ENCODE peak calls at places on chromosome 3, in five cellular contexts. L is GM12878, Q is GM12892, T is H1, N is SK-N-SH. E is an unnamed sample.

GRCh38 chr3:184584001-184584891 is 22.7 kb downstream of the EPHB3 start:
- DNase-seq in L (no peak), Q (no peak), T (no peak), N (peak), E (no peak)

GRCh38 chr3:132265008-132265407 is 52.2 kb upstream of the ACP3 start:
- DNase-seq in L (no peak), Q (no peak), T (no peak), N (no peak), E (no peak)

GRCh38 chr3:185508330-185508729 is 9.5 kb upstream of the TMEM41A start:
- DNase-seq in L (no peak), Q (no peak), T (no peak), N (no peak), E (no peak)

GRCh38 chr3:109115451-109115850 is 2.5 kb downstream of the MORC1 start:
- DNase-seq in L (no peak), Q (no peak), T (no peak), N (no peak), E (no peak)

GRCh38 chr3:48432411-48433371 is 2.8 kb upstream of the PLXNB1 start:
- DNase-seq in L (no peak), Q (peak), T (no peak), N (peak), E (no peak)

GRCh38 chr3:23052230-23053019 is 150.7 kb upstream of the UBE2E2 start:
- DNase-seq in L (no peak), Q (no peak), T (peak), N (no peak), E (no peak)

GRCh38 chr3:124799676-124800075 is 69.4 kb downstream of the UMPS start:
- DNase-seq in L (no peak), Q (no peak), T (no peak), N (no peak), E (no peak)

GRCh38 chr3:77081240-77081661 is 41.4 kb downstream of the ROBO2 start:
- DNase-seq in L (no peak), Q (no peak), T (no peak), N (no peak), E (no peak)

GRCh38 chr3:4588410-4588809 is 95.3 kb downstream of the ITPR1 start:
- DNase-seq in L (no peak), Q (no peak), T (no peak), N (no peak), E (no peak)

GRCh38 chr3:107956991-107957467 is 133.8 kb downstream of the CD47 start:
- DNase-seq in L (no peak), Q (no peak), T (no peak), N (peak), E (no peak)

GRCh38 chr3:177050466-177051237 is 146.6 kb downstream of the TBL1XR1 start:
- DNase-seq in L (no peak), Q (no peak), T (no peak), N (peak), E (no peak)

GRCh38 chr3:158709666-158710083 is 22.6 kb downstream of the RARRES1 start:
- DNase-seq in L (no peak), Q (no peak), T (no peak), N (no peak), E (no peak)

GRCh38 chr3:117408811-117409210 is 699.2 kb downstream of the TUSC7 start:
- DNase-seq in L (no peak), Q (no peak), T (no peak), N (no peak), E (no peak)

GRCh38 chr3:124142389-124142970 is 150.6 kb upstream of the ROPN1 start:
- DNase-seq in L (no peak), Q (no peak), T (no peak), N (no peak), E (no peak)

GRCh38 chr3:115550285-115550741 is 73.0 kb upstream of the GAP43 start:
- DNase-seq in L (no peak), Q (no peak), T (no peak), N (no peak), E (no peak)

GRCh38 chr3:100789582-100789981 is 80.3 kb downstream of the TFG start:
- DNase-seq in L (no peak), Q (no peak), T (no peak), N (no peak), E (no peak)

GRCh38 chr3:50627407-50628051 is 10.6 kb downstream of the MAPKAPK3 start:
- DNase-seq in L (no peak), Q (no peak), T (no peak), N (peak), E (peak)

GRCh38 chr3:67000006-67000405 is 1.9 kb downstream of the KBTBD8 start:
- DNase-seq in L (peak), Q (no peak), T (no peak), N (no peak), E (no peak)

GRCh38 chr3:25587526-25587925 is 77.2 kb downstream of the TOP2B start:
- DNase-seq in L (no peak), Q (no peak), T (no peak), N (no peak), E (no peak)

GRCh38 chr3:4741404-4742307 is 237.6 kb upstream of the BHLHE40 start:
- DNase-seq in L (no peak), Q (no peak), T (no peak), N (no peak), E (no peak)

DNA sequence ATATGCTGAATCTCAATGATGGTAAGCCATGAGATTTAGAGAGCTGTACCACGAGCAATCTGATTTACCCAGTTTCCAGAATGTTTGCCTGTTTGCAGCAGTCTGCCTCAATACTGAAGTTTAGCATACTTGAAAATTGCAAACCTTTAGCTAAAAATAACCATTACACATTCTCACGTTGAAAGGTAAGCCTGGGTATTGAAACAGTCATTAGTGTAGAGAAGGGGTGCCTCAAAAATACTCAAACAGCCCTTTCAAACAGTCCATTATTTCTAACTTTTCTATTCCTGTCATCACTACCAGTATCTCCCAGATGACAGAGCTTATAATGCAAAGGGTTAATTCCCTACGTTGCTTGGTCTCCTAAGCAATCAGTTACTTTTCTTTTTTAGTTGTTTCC is 111.8 kb upstream of the MBNL1 start:
- DNase-seq in L (peak), Q (peak), T (no peak), N (no peak), E (no peak)
- TF ChIP-seq TAF1 in L (no peak), Q (no peak), T (no peak), N (no peak), E (no peak)

GRCh38 chr3:24521306-24522154 is 26.9 kb upstream of the THRB start:
- DNase-seq in L (no peak), Q (no peak), T (no peak), N (peak), E (no peak)
- TF ChIP-seq POLR2AphosphoS5 in L (no peak), Q (no peak), T (no peak), N (no peak), E (no peak)

DNA sequence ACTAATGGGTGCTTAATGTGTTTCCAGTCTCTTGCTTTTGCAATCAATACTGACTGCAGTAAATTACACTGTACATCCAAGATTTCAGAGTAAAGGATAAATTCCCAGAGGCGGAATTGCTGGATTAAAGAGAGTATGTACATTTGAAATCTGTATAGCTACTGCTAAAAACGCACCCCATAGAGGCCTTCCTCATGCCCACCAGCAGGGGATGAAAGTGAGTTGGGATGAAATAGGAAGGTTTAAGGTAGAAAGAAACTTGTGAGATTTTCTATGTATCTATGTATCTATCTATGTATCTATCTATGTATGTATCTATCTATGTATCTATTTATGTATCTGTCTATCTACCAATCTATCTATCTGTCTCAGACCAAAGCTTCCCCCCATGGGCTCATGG is 28.4 kb downstream of the TMEM44 start:
- DNase-seq in L (no peak), Q (no peak), T (no peak), N (no peak), E (no peak)
- TF ChIP-seq TAF1 in L (no peak), Q (no peak), T (no peak), N (no peak), E (no peak)

DNA sequence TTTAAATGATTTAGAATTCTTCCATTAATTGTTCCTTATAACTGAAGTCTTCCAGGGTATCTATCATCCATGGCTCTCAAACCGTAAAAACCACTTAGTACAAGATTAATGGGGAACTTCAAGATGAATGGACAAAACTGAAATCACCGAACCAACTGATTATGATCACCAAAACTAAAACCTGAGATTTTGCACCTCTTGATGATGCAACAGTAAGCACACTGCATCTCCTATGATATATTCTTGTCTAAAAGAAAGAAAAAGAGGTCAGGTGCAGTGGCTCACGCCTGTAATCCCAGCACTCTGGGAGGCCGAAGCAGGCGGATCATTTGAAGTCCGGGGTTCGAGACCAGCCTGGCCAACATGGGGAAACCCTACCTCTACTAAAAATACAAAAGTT is 3.6 kb upstream of the ISY1 start:
- DNase-seq in L (no peak), Q (no peak), T (no peak), N (no peak), E (no peak)
- TF ChIP-seq POLR2AphosphoS5 in L (no peak), Q (no peak), T (no peak), N (no peak), E (no peak)